ENCODE peak calls at places on chromosome X, in five cellular contexts. O, U, H, R and X are unnamed samples.

GRCh38 chrX:140503230-140503585 is 1.7 kb downstream of the SOX3 start:
- DNase-seq in O (no peak), U (no peak), H (no peak), R (no peak), X (no peak)

GRCh38 chrX:13258725-13259124 is 61.1 kb downstream of the ATXN3L start:
- DNase-seq in O (no peak), U (no peak), H (no peak), R (no peak), X (no peak)

GRCh38 chrX:120672389-120672788 is 42.5 kb upstream of the C1GALT1C1 start:
- DNase-seq in O (peak), U (peak), H (peak), R (peak), X (peak)

GRCh38 chrX:39613508-39613921 is 484.2 kb downstream of the BCOR start:
- DNase-seq in O (peak), U (no peak), H (peak), R (no peak), X (no peak)

GRCh38 chrX:15714529-15714928 is 23.5 kb upstream of the CA5B start:
- DNase-seq in O (no peak), U (no peak), H (no peak), R (no peak), X (no peak)

GRCh38 chrX:136619889-136620505 is 28.0 kb upstream of the CD40LG start:
- DNase-seq in O (no peak), U (no peak), H (no peak), R (no peak), X (no peak)

GRCh38 chrX:131918839-131919238 is 104.3 kb upstream of the STK26 start:
- DNase-seq in O (no peak), U (no peak), H (no peak), R (no peak), X (no peak)

GRCh38 chrX:150202641-150203248 is 160.4 kb upstream of the MAMLD1 start:
- DNase-seq in O (peak), U (peak), H (no peak), R (no peak), X (no peak)

GRCh38 chrX:40148439-40149285 is 50.9 kb upstream of the BCOR start:
- DNase-seq in O (no peak), U (no peak), H (no peak), R (no peak), X (no peak)

GRCh38 chrX:95057341-95057740 is 1383.3 kb downstream of the FAM133A start:
- DNase-seq in O (peak), U (no peak), H (no peak), R (no peak), X (no peak)

GRCh38 chrX:41718481-41719245 is 5.3 kb upstream of the GPR82 start:
- DNase-seq in O (peak), U (no peak), H (no peak), R (no peak), X (no peak)

GRCh38 chrX:275967-276587 is 5.1 kb upstream of the PLCXD1 start:
- DNase-seq in O (peak), U (no peak), H (no peak), R (peak), X (peak)

GRCh38 chrX:71992711-71993110 is 82.1 kb downstream of the NHSL2 start:
- DNase-seq in O (no peak), U (no peak), H (no peak), R (no peak), X (no peak)

GRCh38 chrX:129961180-129962083 is 21.0 kb upstream of the BCORL1 start:
- DNase-seq in O (peak), U (peak), H (no peak), R (no peak), X (no peak)

GRCh38 chrX:57083143-57083542 is 38.2 kb downstream of the SPIN2B start:
- DNase-seq in O (no peak), U (no peak), H (no peak), R (no peak), X (no peak)
- TF ChIP-seq CTCF in O (no peak), U (no peak), H (no peak), R (no peak), X (no peak)

GRCh38 chrX:20361081-20361889 is 94.6 kb upstream of the RPS6KA3 start:
- DNase-seq in O (peak), U (peak), H (no peak), R (peak), X (no peak)

GRCh38 chrX:20364238-20364637 is 97.5 kb upstream of the RPS6KA3 start:
- DNase-seq in O (no peak), U (no peak), H (no peak), R (no peak), X (no peak)

GRCh38 chrX:20363003-20363674 is 96.4 kb upstream of the RPS6KA3 start:
- DNase-seq in O (peak), U (peak), H (no peak), R (peak), X (no peak)

GRCh38 chrX:20362268-20363002 is 95.7 kb upstream of the RPS6KA3 start:
- DNase-seq in O (peak), U (peak), H (no peak), R (no peak), X (no peak)

DNA sequence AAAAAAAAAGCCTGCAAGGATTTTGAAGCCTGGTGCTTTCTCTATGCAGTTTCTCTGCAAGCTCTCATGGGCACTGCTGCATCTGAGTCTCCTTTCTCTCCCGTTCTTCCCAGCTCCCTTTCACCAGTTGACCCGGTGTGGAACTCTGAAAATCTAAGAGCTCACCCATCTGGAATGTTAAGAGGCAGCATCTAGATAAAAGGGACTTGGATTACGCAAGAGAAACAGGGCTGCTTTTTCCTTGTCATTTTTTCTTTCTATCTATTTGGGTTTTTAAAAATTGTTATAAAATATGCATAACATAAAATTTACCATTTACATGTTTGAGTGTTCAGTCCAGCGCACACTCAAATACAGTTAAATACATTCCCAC is 95.2 kb upstream of the RPS6KA3 start:
- DNase-seq in O (peak), U (peak), H (no peak), R (no peak), X (no peak)
- H3K4me3 ChIP-seq in O (no peak), U (no peak), H (no peak), R (no peak), X (no peak)

GRCh38 chrX:155535866-155536265 is 76.9 kb downstream of the TMLHE start:
- DNase-seq in O (peak), U (no peak), H (no peak), R (no peak), X (no peak)

GRCh38 chrX:155534800-155535199 is 76.4 kb upstream of the F8A3 start:
- DNase-seq in O (no peak), U (no peak), H (no peak), R (no peak), X (no peak)
- TF ChIP-seq CTCF in O (no peak), U (no peak), H (no peak), R (no peak), X (no peak)

GRCh38 chrX:10102046-10102704 is 54.6 kb upstream of the CLCN4 start:
- DNase-seq in O (no peak), U (no peak), H (no peak), R (no peak), X (no peak)

GRCh38 chrX:10099411-10099810 is 57.4 kb upstream of the CLCN4 start:
- DNase-seq in O (no peak), U (no peak), H (no peak), R (no peak), X (no peak)

GRCh38 chrX:10095698-10096432 is 60.9 kb upstream of the CLCN4 start:
- DNase-seq in O (no peak), U (no peak), H (no peak), R (no peak), X (no peak)

GRCh38 chrX:10101269-10101668 is 55.5 kb upstream of the CLCN4 start:
- DNase-seq in O (no peak), U (no peak), H (no peak), R (no peak), X (no peak)

DNA sequence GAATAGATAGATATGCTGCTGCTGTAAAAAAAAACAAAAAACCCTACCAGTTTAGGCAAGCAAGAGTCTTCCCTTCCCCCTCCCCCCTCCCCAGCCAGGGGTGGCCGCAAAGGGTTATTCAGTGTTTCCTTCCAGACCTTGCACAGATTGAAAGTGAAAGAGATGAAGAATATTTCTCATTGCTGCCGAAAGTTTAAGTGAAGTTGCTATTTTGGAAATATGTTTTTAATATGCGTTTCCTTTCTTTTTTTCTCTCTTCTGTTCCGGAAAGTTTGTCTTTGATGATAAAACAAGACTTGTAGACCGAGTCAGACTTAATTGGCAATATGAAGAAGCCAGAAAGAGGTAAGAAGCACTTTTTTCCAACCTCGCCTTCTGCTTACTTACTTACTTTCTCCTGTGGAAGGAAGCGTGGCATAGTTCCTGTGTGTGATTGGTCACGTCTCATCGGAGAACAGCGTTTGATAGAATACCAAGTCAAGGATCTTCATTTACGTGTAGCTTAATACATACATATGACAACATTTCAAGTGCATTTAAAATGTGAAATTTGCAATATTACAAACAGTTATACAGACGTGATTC is 58.4 kb upstream of the CLCN4 start:
- DNase-seq in O (no peak), U (no peak), H (no peak), R (no peak), X (no peak)
- H3K4me3 ChIP-seq in O (peak), U (no peak), H (peak), R (peak), X (peak)

GRCh38 chrX:93422693-93423092 is 250.7 kb downstream of the NAP1L3 start:
- DNase-seq in O (no peak), U (no peak), H (no peak), R (no peak), X (no peak)
- TF ChIP-seq CTCF in O (peak), U (peak), H (peak), R (peak), X (peak)

GRCh38 chrX:153657161-153657560 is 10.2 kb downstream of the DUSP9 start:
- DNase-seq in O (no peak), U (no peak), H (no peak), R (no peak), X (no peak)

GRCh38 chrX:153665726-153666306 is 7.8 kb downstream of the PNCK start:
- DNase-seq in O (no peak), U (no peak), H (no peak), R (no peak), X (no peak)

GRCh38 chrX:153667281-153667831 is 6.3 kb downstream of the PNCK start:
- DNase-seq in O (no peak), U (no peak), H (no peak), R (no peak), X (no peak)

GRCh38 chrX:153659268-153659667 is 12.3 kb downstream of the DUSP9 start:
- DNase-seq in O (no peak), U (no peak), H (no peak), R (no peak), X (no peak)

GRCh38 chrX:153662266-153662665 is 11.3 kb downstream of the PNCK start:
- DNase-seq in O (no peak), U (peak), H (peak), R (peak), X (no peak)
- H3K4me3 ChIP-seq in O (no peak), U (no peak), H (no peak), R (no peak), X (no peak)

GRCh38 chrX:111568356-111568755 is 56.9 kb downstream of the SERTM2 start:
- DNase-seq in O (peak), U (peak), H (no peak), R (no peak), X (no peak)
- TF ChIP-seq CTCF in O (no peak), U (peak), H (no peak), R (no peak), X (no peak)

GRCh38 chrX:97039363-97040029 is 155.8 kb downstream of the RPA4 start:
- DNase-seq in O (peak), U (peak), H (peak), R (no peak), X (no peak)
- H3K4me3 ChIP-seq in O (no peak), U (no peak), H (no peak), R (no peak), X (no peak)

GRCh38 chrX:70669120-70669519 is 224.5 kb downstream of the DLG3 start:
- DNase-seq in O (no peak), U (no peak), H (no peak), R (no peak), X (no peak)

DNA sequence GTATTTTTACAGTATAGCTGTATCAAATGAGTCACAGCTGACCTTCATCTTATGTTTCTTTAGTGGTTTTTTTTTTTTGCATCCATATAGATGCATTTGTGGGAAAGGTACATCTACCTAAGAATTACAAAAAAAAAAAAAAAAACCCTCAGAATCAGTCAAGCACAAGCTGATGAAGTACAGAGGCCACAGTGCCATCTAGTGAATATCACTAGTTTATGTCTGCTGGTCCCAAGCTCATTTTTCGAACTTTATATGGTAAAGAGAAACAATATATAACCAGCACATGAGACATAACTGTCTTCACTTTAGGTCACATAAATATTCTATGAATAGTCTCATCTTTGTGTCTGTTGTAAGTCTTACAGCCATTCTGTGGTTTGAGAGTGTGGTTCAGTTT is 220.1 kb downstream of the DLG3 start:
- DNase-seq in O (peak), U (peak), H (no peak), R (no peak), X (no peak)
- TF ChIP-seq CTCF in O (peak), U (peak), H (no peak), R (no peak), X (no peak)